ENCODE peak calls at places on chromosomes 3 and 15, in seven cellular contexts. Y, I, A, N, J, S and M are unnamed samples. For H3K36me3, the result is how much of the 10 kb centered on the place peaks cover.

GRCh38 chr15:98776607-98777281 is 128.4 kb downstream of the IGF1R start:
- DNase-seq in I (peak), J (peak), N (no peak), A (no peak), Y (peak), S (no peak), M (peak)

GRCh38 chr3:150309557-150309956 is 98.5 kb upstream of the TSC22D2 start:
- DNase-seq in S (no peak), Y (no peak), J (no peak), N (no peak), A (no peak), I (no peak), M (no peak)

GRCh38 chr3:94184781-94185180 is 121.9 kb downstream of the NSUN3 start:
- DNase-seq in I (no peak), J (no peak), Y (no peak), N (no peak), S (no peak), A (no peak), M (no peak)

GRCh38 chr15:41258706-41259471 is 27.8 kb downstream of the CHP1 start:
- DNase-seq in Y (no peak), A (no peak), I (peak), J (peak), N (no peak), S (peak), M (no peak)

GRCh38 chr3:45915518-45916231 is 27.6 kb upstream of the CXCR6 start:
- DNase-seq in I (no peak), Y (no peak), S (peak), A (no peak), J (no peak), N (no peak), M (peak)

GRCh38 chr3:120528163-120528562 is 68.0 kb upstream of the NDUFB4 start:
- DNase-seq in J (no peak), N (no peak), A (no peak), S (no peak), I (no peak), Y (no peak), M (no peak)

GRCh38 chr3:46946856-46947544 is 29.5 kb downstream of the CCDC12 start:
- DNase-seq in S (peak), A (no peak), I (no peak), Y (no peak), J (peak), N (no peak), M (no peak)

GRCh38 chr3:19972056-19972455 is 25.2 kb downstream of the RAB5A start:
- DNase-seq in A (no peak), I (no peak), S (no peak), N (no peak), Y (no peak), J (no peak), M (no peak)

GRCh38 chr15:86062646-86063193 is 17.0 kb upstream of the AGBL1 start:
- DNase-seq in N (no peak), J (no peak), I (no peak), S (no peak), A (no peak), Y (no peak), M (no peak)

GRCh38 chr15:86059851-86060250 is 19.8 kb upstream of the AGBL1 start:
- DNase-seq in J (no peak), N (no peak), S (no peak), I (no peak), A (no peak), Y (no peak), M (no peak)

GRCh38 chr15:86063328-86064180 is 16.1 kb upstream of the AGBL1 start:
- DNase-seq in J (no peak), A (no peak), Y (no peak), S (no peak), N (no peak), I (no peak), M (no peak)

GRCh38 chr15:86061581-86061980 is 18.1 kb upstream of the AGBL1 start:
- DNase-seq in N (no peak), J (no peak), I (no peak), S (no peak), A (no peak), Y (no peak), M (no peak)

GRCh38 chr15:86060614-86061125 is 19.0 kb upstream of the AGBL1 start:
- DNase-seq in A (no peak), N (no peak), S (no peak), Y (no peak), I (no peak), J (peak), M (no peak)
- H3K4me3 ChIP-seq in A (no peak), N (no peak), S (no peak), Y (no peak), I (no peak), J (no peak), M (no peak)

DNA sequence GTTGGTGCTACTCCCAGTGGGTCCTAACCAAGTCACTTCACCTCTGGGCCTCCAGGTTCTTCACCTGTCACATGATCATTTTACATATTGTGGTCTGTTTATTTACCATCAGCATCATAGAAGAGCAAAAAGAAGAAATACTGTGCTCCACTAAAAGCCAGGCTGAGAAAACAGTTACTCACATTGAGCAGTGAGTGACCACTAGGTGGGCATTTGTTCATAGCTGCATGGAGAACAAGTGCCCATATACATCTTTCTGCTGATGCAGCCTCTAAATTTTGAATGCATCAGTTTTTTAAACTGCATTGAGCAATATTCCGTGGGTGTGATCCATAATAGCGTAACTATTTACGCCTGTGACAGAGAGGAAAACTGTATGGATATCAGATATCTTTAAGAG is 76.2 kb downstream of the DCUN1D1 start:
- DNase-seq in N (no peak), A (no peak), S (no peak), J (no peak), Y (no peak), I (no peak), M (no peak)
- H3K36me3 ChIP-seq in N (under half), A (under half), S (under half), J (under half), Y (half or more), I (under half), M (under half)

GRCh38 chr3:48652923-48653715 is 9.6 kb downstream of the CELSR3 start:
- DNase-seq in I (no peak), A (no peak), Y (no peak), S (no peak), J (no peak), N (no peak), M (no peak)

GRCh38 chr3:48647714-48648113 is 12.5 kb upstream of the SLC26A6 start:
- DNase-seq in Y (no peak), J (no peak), A (no peak), S (no peak), N (no peak), I (no peak), M (no peak)

GRCh38 chr3:48651763-48652162 is 10.9 kb downstream of the CELSR3 start:
- DNase-seq in Y (no peak), A (no peak), I (no peak), N (no peak), J (no peak), S (no peak), M (no peak)

GRCh38 chr3:48648188-48648850 is 13.1 kb upstream of the SLC26A6 start:
- DNase-seq in J (no peak), I (no peak), S (no peak), A (no peak), N (no peak), Y (no peak), M (no peak)

DNA sequence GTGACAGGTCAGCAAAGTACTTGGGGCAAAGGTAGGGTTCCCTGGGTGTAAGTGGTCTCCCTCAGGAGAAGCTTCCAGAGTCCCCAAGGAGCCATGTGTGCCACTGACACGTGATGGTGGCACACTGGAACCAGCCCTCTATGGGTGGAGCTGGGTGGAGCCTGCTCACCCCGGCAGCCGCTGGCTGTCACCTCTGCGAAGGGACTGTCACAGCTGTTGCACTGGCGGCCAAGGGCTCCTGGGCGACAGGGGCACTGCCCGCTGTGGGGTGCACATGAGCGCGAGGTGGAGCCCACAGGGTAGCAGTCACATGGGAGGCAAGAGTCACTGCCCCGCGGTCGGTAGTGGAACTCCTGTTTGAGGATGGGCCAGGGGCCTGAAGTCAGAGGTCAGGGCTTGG is 12.0 kb downstream of the CELSR3 start:
- DNase-seq in A (no peak), N (no peak), J (no peak), I (no peak), S (no peak), Y (no peak), M (no peak)
- H3K27ac ChIP-seq in A (no peak), N (no peak), J (no peak), I (no peak), S (no peak), Y (no peak), M (no peak)

DNA sequence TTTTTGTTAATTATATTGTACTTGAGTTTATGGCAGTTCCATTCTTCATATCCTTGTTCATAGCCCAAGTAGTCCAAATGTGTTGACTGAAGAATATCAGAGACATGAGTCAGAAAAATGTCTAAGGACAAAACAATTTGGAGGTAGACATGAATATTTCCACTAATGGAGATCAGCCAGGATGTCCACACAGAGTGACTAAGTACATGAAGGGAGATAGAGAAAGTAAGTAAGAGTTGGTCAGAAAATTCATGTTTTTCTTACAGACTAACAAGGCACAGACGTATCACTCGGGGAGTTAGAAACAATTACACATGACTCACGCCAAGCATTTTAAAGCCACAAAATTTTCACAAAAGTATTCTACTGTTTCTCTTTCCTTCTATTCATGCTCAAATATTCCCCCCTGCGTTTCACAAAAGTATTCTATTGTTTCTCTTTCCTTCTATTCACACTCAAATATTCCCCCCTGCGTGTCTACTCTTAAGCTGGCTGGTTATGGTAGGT is 648.9 kb upstream of the CCDC54 start:
- DNase-seq in J (no peak), I (no peak), A (no peak), S (no peak), N (peak), Y (no peak), M (no peak)
- H3K4me3 ChIP-seq in J (no peak), I (no peak), A (no peak), S (no peak), N (no peak), Y (no peak), M (no peak)

DNA sequence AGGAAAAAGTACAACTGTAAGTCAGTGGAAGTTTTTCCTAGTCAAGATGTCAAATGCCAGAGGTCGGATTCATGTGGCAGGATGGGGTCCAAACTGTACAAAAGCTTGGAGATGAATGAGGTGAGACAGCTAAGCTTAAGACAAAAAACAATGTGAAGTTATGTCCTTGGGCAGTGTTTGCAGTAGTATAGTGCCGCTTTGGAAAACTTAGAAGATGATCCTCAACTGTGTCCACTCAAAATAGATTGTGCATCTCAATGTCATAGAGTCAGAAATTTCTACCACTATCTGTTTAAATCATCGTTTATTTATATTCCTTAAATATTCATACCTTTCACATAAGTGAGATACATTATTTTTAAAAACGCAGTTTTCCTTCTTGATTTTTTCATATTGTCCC is 77.3 kb downstream of the MBNL1 start:
- DNase-seq in S (no peak), N (no peak), A (no peak), I (no peak), J (no peak), Y (no peak), M (no peak)
- H3K36me3 ChIP-seq in S (under half), N (under half), A (under half), I (under half), J (under half), Y (under half), M (under half)

GRCh38 chr3:30576946-30577345 is 29.5 kb upstream of the TGFBR2 start:
- DNase-seq in I (no peak), A (no peak), J (no peak), N (no peak), Y (no peak), S (no peak), M (no peak)

GRCh38 chr3:30581067-30581585 is 25.3 kb upstream of the TGFBR2 start:
- DNase-seq in I (no peak), N (no peak), J (no peak), S (no peak), Y (no peak), A (no peak), M (no peak)

GRCh38 chr3:30578986-30579579 is 27.3 kb upstream of the TGFBR2 start:
- DNase-seq in Y (no peak), S (no peak), I (no peak), N (no peak), J (no peak), A (no peak), M (no peak)

GRCh38 chr3:30578479-30578878 is 27.9 kb upstream of the TGFBR2 start:
- DNase-seq in S (peak), Y (no peak), N (no peak), I (no peak), A (no peak), J (no peak), M (peak)

DNA sequence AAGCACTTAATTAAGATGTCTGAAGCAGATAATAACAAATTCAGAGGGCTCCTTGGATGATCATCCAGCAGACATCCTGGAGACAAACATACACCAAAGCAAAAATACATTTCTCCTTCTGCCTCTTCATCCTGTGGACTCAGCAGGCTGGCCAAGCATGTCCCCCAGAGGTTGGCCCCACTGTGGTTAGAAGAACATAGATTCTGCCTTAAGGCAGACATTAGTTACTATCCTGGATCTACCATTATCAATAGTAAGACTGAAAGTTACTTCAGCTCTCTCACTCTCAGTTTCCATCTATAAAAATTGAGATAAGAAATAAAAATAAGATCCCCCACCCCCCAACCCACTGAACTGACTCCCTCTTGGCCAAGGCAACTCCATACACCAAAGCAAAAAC is 28.6 kb upstream of the TGFBR2 start:
- DNase-seq in I (no peak), N (no peak), J (no peak), A (no peak), S (no peak), Y (no peak), M (no peak)
- H3K27ac ChIP-seq in I (no peak), N (no peak), J (no peak), A (no peak), S (peak), Y (peak), M (no peak)

DNA sequence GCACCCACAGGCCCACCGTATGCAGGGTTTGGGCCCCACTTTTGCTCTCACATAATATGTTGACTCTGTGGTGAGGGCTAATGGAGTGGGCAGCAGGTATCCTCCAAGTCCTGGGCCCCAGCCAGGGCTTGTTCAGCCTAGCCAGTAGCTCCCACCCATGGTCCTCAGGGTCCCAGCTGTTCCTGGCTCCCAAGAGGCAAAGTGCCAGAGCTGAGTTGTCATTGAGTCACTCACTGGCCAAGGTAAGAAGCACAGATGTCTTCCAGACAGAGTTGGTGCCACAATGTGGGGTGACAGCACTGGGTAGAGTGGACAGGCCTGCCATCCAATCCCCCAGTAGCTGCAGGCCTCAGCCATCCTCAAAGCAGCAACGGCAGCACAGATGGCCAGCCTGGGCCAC is 4.3 kb downstream of the SHF start:
- DNase-seq in N (no peak), S (no peak), J (no peak), I (no peak), A (no peak), Y (no peak), M (no peak)
- H3K4me3 ChIP-seq in N (no peak), S (no peak), J (no peak), I (no peak), A (no peak), Y (no peak), M (no peak)

GRCh38 chr3:189899186-189899585 is 221.5 kb downstream of the P3H2 start:
- DNase-seq in J (no peak), N (no peak), Y (no peak), S (no peak), A (no peak), I (no peak), M (no peak)

GRCh38 chr3:189900578-189900977 is 220.1 kb downstream of the P3H2 start:
- DNase-seq in Y (no peak), I (no peak), S (peak), N (no peak), J (no peak), A (no peak), M (no peak)

GRCh38 chr3:189898559-189899153 is 222.0 kb downstream of the P3H2 start:
- DNase-seq in Y (no peak), S (no peak), I (no peak), A (no peak), J (no peak), N (no peak), M (no peak)

GRCh38 chr3:189897406-189897805 is 223.3 kb downstream of the P3H2 start:
- DNase-seq in Y (no peak), S (no peak), J (no peak), A (no peak), I (no peak), N (no peak), M (no peak)

DNA sequence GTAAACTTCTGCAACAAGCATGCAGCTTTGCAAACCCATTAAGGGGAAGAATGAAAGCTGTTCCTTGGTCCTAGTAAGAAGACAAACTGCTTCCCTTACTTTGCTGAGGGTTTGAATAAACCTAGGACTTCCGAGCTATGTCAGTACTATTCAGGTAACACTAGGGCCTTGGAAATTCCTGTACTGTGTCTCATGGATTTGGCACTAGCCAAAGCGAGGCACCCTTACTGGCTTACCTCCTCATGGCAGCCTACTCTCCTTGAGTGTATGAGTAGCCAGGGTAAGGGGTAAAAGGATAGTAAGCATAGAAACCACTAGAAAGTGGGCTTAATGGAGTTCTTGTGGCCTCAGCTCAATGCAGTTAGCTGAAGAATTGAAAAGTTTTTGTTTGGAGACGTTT is 224.2 kb downstream of the P3H2 start:
- DNase-seq in Y (no peak), S (no peak), I (no peak), N (no peak), A (no peak), J (no peak), M (no peak)
- H3K36me3 ChIP-seq in Y (under half), S (under half), I (under half), N (under half), A (under half), J (under half), M (under half)

DNA sequence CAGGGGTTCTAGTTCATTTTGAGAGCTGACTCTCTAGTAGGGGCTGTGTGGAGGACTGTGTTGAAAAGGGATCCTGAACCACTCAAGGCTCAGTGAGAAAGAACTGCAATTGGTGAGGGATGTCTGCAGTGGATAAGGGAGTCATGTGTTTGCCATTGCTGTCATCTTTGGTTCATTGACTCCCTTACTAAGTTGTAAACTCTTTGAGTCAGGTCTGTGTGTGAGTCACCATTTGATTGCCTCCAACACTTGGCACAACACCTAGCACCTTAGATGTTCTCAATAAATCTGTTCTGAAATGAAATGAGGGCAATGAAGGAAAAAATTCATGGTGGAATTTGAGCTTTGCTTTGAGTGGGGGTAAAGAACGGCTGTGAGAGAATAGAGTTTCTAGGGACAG is 51.7 kb downstream of the PLS1 start:
- DNase-seq in Y (no peak), J (no peak), N (peak), S (peak), A (no peak), I (no peak), M (no peak)
- H3K27ac ChIP-seq in Y (no peak), J (no peak), N (peak), S (peak), A (no peak), I (no peak), M (no peak)